ENCODE peak calls at places on chromosomes 13 and 19, in five cellular contexts. X is uterus, H is testis, G is K562, A is cardiac muscle cell. T is an unnamed sample.

GRCh38 chr13:97629601-97630272 is 195.8 kb downstream of the RAP2A start:
- DNase-seq in H (no peak), G (no peak), A (no peak), X (no peak), T (no peak)

GRCh38 chr19:51687791-51688664 is 5.1 kb upstream of the SPACA6 start:
- DNase-seq in X (peak), H (peak), G (peak), A (peak), T (peak)

GRCh38 chr13:93716623-93717022 is 490.0 kb downstream of the GPC6 start:
- DNase-seq in A (no peak), X (no peak), H (no peak), G (no peak), T (no peak)

GRCh38 chr13:104318121-104318520 is 1251.9 kb upstream of the SLC10A2 start:
- DNase-seq in A (peak), X (no peak), G (no peak), H (no peak), T (no peak)

GRCh38 chr13:93847162-93847561 is 620.6 kb downstream of the GPC6 start:
- DNase-seq in G (no peak), A (peak), X (no peak), H (no peak), T (no peak)

GRCh38 chr13:114090476-114090875 is 41.9 kb downstream of the RASA3 start:
- DNase-seq in A (no peak), H (no peak), G (no peak), X (no peak), T (peak)

GRCh38 chr19:50870417-50871089 is 2.7 kb upstream of the KLK2 start:
- DNase-seq in A (peak), G (peak), H (peak), X (no peak), T (peak)

GRCh38 chr13:110557610-110558305 is 3.8 kb downstream of the RAB20 start:
- DNase-seq in X (no peak), A (no peak), H (no peak), G (no peak), T (no peak)

GRCh38 chr19:38650911-38651584 is 3.6 kb downstream of the ACTN4 start:
- DNase-seq in H (no peak), A (peak), X (peak), G (no peak), T (no peak)

GRCh38 chr13:98155475-98156111 is 12.7 kb downstream of the FARP1 start:
- DNase-seq in G (no peak), X (no peak), H (peak), A (peak), T (no peak)

GRCh38 chr13:114065926-114066774 is 66.3 kb downstream of the RASA3 start:
- DNase-seq in X (no peak), H (no peak), G (no peak), A (no peak), T (no peak)

GRCh38 chr13:28792992-28793391 is 27.1 kb upstream of the MTUS2 start:
- DNase-seq in G (no peak), H (no peak), A (peak), X (no peak), T (no peak)

GRCh38 chr13:79772811-79773210 is 291.9 kb downstream of the NDFIP2 start:
- DNase-seq in A (no peak), G (no peak), H (no peak), X (no peak), T (no peak)

GRCh38 chr13:66562054-66562453 is 668.1 kb downstream of the PCDH9 start:
- DNase-seq in X (no peak), G (no peak), A (no peak), H (no peak), T (no peak)

DNA sequence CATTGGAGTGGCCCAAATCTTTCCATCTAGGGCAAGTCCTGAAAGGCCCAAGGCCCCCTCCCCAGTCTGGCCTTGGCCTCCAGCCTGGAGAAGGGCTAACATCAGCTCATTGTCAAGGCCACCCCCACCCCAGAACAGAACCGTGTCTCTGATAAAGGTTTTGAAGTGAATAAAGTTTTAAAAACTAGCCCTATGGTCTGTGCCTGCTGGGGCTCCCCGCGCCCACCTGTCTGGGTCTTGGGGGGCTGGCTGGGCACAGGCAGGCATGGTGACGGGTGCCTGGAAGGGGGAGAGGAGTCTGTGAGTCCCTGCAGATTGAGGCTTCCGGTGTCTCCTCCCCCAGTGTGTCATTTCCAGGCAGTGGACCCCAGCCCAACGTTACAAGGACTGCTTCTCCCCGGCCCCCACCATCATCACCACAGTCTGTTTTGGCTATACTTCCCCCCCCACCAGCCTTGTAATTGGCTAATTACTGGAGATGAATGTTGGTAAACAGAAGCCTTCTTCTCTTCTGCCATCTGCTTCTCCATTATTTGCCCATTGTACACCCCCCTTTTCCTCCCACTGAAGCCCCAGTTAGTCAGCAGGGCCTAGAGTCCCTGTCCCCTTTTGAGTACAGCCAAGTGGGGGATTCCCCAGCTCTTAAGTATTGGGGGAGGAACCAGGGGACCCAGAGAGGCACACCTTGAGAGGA is 3.4 kb downstream of the GADD45GIP1 start:
- DNase-seq in A (no peak), X (no peak), H (no peak), G (peak), T (no peak)
- H3K27ac ChIP-seq in A (peak), X (no peak), H (no peak), G (no peak), T (no peak)

GRCh38 chr13:22196777-22197176 is 525.9 kb downstream of the FGF9 start:
- DNase-seq in A (no peak), H (no peak), G (no peak), X (no peak), T (no peak)

GRCh38 chr13:22200469-22200868 is 529.6 kb downstream of the FGF9 start:
- DNase-seq in A (no peak), X (no peak), H (no peak), G (no peak), T (no peak)

GRCh38 chr13:22195726-22196125 is 524.9 kb downstream of the FGF9 start:
- DNase-seq in A (no peak), H (no peak), G (no peak), X (no peak), T (no peak)

GRCh38 chr13:22198656-22199217 is 527.9 kb downstream of the FGF9 start:
- DNase-seq in H (no peak), X (no peak), G (no peak), A (no peak), T (no peak)

DNA sequence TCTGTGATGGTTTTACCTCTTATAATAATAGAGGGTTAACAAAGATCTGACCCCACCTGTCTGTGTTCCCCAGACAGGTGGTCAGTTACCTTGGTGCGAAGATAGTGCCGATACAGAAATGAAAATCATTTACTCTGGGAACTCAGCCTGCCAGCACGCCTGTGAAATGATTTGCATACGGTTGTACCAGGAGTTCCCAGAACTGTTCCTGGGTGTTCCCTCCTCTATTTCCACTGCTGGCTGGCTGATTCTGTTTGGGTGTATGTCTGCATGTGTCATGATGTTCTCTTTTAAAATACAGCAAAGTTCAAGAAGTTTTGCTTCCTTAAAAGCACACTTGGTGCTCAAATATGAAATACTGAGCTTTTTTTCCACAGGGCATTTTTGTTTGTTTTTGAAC is 527.1 kb downstream of the FGF9 start:
- DNase-seq in G (no peak), X (no peak), H (peak), A (no peak), T (no peak)
- H3K27ac ChIP-seq in G (no peak), X (no peak), H (no peak), A (no peak), T (no peak)

GRCh38 chr13:73672492-73672891 is 461.7 kb downstream of the KLF12 start:
- DNase-seq in H (no peak), X (no peak), G (no peak), A (no peak), T (no peak)

GRCh38 chr13:73673931-73674330 is 460.3 kb downstream of the KLF12 start:
- DNase-seq in A (no peak), X (no peak), H (no peak), G (no peak), T (no peak)

GRCh38 chr13:73681015-73681414 is 453.2 kb downstream of the KLF12 start:
- DNase-seq in X (no peak), A (no peak), G (no peak), H (no peak), T (no peak)

GRCh38 chr13:73677041-73677589 is 457.1 kb downstream of the KLF12 start:
- DNase-seq in H (no peak), A (peak), X (no peak), G (no peak), T (no peak)

GRCh38 chr13:73676550-73677040 is 457.6 kb downstream of the KLF12 start:
- DNase-seq in G (no peak), X (no peak), H (no peak), A (no peak), T (no peak)
- H3K27ac ChIP-seq in G (no peak), X (no peak), H (no peak), A (no peak), T (no peak)

DNA sequence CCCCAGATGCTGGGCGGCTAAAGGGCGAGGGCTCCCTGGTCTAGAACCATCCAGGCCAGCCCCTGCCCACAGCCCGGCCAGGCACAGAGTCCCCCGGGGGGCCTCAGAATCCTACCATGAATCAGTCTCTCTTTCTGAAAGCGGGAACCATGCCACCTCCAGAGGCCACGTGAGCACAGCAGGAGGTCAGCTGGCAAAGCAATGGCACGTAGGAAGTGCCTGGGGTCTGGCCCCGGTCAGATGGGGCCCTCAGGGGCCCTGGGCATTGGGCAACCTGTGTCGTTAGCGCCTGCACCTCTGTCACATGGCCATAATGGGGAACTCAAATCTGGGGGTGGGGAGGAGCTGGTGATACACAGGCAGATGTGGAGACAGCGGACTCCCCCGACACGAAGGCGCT is 8.8 kb downstream of the MFSD12 start:
- DNase-seq in A (no peak), G (no peak), H (no peak), X (no peak), T (no peak)
- H3K27ac ChIP-seq in A (no peak), G (no peak), H (no peak), X (no peak), T (no peak)

DNA sequence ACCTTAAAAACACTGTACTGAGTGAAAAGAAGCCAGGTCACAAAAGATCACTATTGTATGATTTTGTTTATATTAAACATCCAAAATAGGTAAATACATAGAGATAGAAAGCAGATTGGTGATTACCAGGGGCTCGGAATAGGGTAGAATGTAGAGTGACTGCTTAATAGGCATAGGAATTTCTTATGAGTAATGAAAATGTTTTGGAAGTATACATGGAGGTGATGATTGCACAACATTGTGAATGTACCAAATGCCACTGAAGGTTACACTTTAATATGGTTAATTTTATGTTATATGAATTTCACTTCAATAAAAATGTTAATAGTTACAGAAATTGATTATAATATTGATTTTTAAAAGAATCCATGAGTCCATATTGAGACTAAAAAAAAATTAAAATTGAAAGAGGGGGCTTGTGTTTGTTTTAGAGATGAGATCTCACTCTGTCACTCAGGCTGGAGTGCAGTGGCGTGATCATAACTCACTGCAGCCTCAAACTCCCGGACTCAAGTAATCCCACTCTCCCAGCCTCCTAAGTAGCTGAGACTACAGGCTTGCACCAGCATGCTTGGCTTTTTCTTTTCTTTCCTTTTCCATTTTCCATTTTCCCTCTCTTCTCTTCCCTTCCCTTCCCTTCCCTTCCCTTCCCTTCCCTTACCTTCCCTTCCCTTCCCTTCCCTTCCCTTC is 85.1 kb downstream of the FNDC3A start:
- DNase-seq in G (no peak), H (no peak), A (peak), X (no peak), T (no peak)
- H3K27ac ChIP-seq in G (no peak), H (no peak), A (no peak), X (no peak), T (no peak)